ENCODE peak calls at places on chromosomes 16 and 17, in four cellular contexts. C is dorsolateral prefrontal cortex, I is uterus, S is endothelial cell of umbilical vein. P is an unnamed sample.

GRCh38 chr17:69874220-69874670 is 200.8 kb upstream of the KCNJ16 start:
- DNase-seq in I (no peak), S (peak), C (no peak), P (no peak)

GRCh38 chr17:41329279-41329925 is 13.9 kb upstream of the KRTAP17-1 start:
- DNase-seq in I (no peak), S (peak), C (no peak), P (no peak)

GRCh38 chr16:1420111-1420539 is 422 bp downstream of the UQCC4 start:
- DNase-seq in C (no peak), S (no peak), I (no peak), P (no peak)

GRCh38 chr17:79033741-79034501 is 10.0 kb downstream of the C1QTNF1 start:
- DNase-seq in I (peak), S (no peak), C (peak), P (peak)

GRCh38 chr17:41697122-41697962 is 8.7 kb downstream of the EIF1 start:
- DNase-seq in C (peak), I (peak), S (no peak), P (peak)

GRCh38 chr17:7041607-7042506 is 2.0 kb downstream of the SLC16A11 start:
- DNase-seq in S (no peak), C (no peak), I (no peak), P (no peak)

GRCh38 chr16:11658896-11659708 is 9.2 kb upstream of the SNN start:
- DNase-seq in S (no peak), C (no peak), I (no peak), P (no peak)

GRCh38 chr16:67116388-67117311 is 6.9 kb downstream of the PHAF1 start:
- DNase-seq in S (peak), I (no peak), C (no peak), P (no peak)

GRCh38 chr17:45895304-45895968 is 1.1 kb downstream of the MAPT start:
- DNase-seq in S (peak), I (peak), C (peak), P (no peak)

GRCh38 chr17:76845524-76845923 is 22.7 kb upstream of the MGAT5B start:
- DNase-seq in I (no peak), C (no peak), S (no peak), P (no peak)

GRCh38 chr16:11692651-11693050 is 24.4 kb downstream of the SNN start:
- DNase-seq in S (no peak), C (no peak), I (no peak), P (no peak)

GRCh38 chr17:56595831-56596740 is 2.6 kb downstream of the NOG start:
- DNase-seq in C (no peak), S (no peak), I (no peak), P (no peak)

GRCh38 chr17:56598471-56598870 is 5.0 kb downstream of the NOG start:
- DNase-seq in S (no peak), C (no peak), I (no peak), P (no peak)

GRCh38 chr17:56596741-56597494 is 3.4 kb downstream of the NOG start:
- DNase-seq in S (no peak), I (no peak), C (no peak), P (no peak)

GRCh38 chr17:56599093-56599492 is 5.6 kb downstream of the NOG start:
- DNase-seq in S (no peak), C (no peak), I (no peak), P (no peak)

DNA sequence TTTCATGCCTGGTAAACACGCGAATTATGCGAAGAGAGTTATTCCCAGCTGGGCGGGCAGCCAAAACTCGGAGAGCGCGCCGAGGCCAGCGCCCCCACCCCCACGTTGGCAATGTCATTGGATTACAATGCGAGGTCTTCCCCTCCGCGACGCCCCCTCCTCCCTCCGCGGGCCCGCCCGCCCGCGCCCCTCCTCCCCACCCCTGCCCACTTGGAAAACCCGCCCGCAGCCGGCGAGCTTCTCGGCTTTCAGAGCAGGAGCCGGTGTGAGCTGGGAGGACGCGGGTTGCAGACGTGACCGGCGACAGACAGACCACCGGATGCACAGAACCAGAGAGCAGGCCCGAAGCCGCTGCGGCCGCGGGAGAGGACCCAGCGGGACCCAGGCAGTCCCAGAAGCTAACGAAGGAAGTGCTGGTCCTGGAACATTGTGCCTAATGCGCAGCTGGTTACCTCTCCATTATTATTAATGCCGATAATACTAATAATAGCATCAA is 4.0 kb downstream of the NOG start:
- DNase-seq in S (no peak), I (no peak), C (no peak), P (peak)
- H3K4me3 ChIP-seq in S (peak), I (no peak), C (peak), P (peak)

GRCh38 chr17:68324114-68324513 is 32.8 kb downstream of the ARSG start:
- DNase-seq in C (no peak), I (no peak), S (peak), P (no peak)
- H3K27ac ChIP-seq in C (no peak), I (no peak), S (no peak), P (no peak)

GRCh38 chr17:75722076-75722475 is 817 bp downstream of the ITGB4 start:
- DNase-seq in C (no peak), S (no peak), I (no peak), P (no peak)
- H3K4me3 ChIP-seq in C (peak), S (no peak), I (peak), P (peak)

GRCh38 chr16:87854907-87855683 is 14.2 kb downstream of the SLC7A5 start:
- DNase-seq in S (no peak), C (no peak), I (no peak), P (no peak)

GRCh38 chr16:87853411-87854052 is 15.8 kb downstream of the SLC7A5 start:
- DNase-seq in S (peak), I (peak), C (peak), P (peak)

GRCh38 chr16:87855852-87856715 is 13.2 kb downstream of the SLC7A5 start:
- DNase-seq in S (no peak), I (no peak), C (peak), P (peak)

GRCh38 chr16:87856796-87857228 is 12.5 kb downstream of the SLC7A5 start:
- DNase-seq in S (no peak), I (no peak), C (no peak), P (peak)

GRCh38 chr16:87854053-87854906 is 15.0 kb downstream of the SLC7A5 start:
- DNase-seq in S (no peak), C (no peak), I (no peak), P (peak)
- H3K27ac ChIP-seq in S (peak), C (peak), I (no peak), P (peak)

GRCh38 chr17:50101346-50102163 is 6.4 kb downstream of the PDK2 start:
- DNase-seq in C (no peak), I (peak), S (no peak), P (peak)

GRCh38 chr17:50099003-50099402 is 3.9 kb downstream of the PDK2 start:
- DNase-seq in C (no peak), I (no peak), S (no peak), P (no peak)

GRCh38 chr17:50102164-50102991 is 7.2 kb downstream of the PDK2 start:
- DNase-seq in I (no peak), C (peak), S (no peak), P (peak)

GRCh38 chr17:50100480-50100883 is 5.3 kb downstream of the PDK2 start:
- DNase-seq in C (no peak), I (no peak), S (no peak), P (no peak)

GRCh38 chr17:50100921-50101345 is 5.8 kb downstream of the PDK2 start:
- DNase-seq in C (no peak), S (no peak), I (no peak), P (peak)
- H3K4me3 ChIP-seq in C (peak), S (no peak), I (no peak), P (no peak)

DNA sequence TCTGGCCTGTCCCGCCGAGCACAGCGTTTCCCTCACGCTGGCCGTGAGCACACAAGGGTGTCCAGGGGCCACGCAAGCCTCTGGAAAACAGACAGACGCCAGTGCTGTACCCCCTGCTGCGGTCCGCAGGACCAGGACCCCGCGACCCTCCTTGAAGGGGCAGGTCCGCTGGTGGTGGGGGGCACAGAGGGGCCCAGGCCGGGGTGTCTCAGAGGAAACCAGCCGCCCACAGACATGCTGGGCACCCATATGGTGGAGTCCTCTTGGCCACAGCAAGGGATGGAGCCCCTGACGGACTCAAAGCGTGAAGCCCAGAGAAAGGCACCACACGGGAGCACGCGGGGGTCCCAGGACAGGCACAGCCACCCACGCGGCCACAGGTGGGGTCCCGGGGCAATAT is 34.4 kb downstream of the METRNL start:
- DNase-seq in C (no peak), I (no peak), S (no peak), P (no peak)
- H3K27ac ChIP-seq in C (no peak), I (no peak), S (no peak), P (no peak)